ENCODE peak calls at places on chromosome 20, in seven cellular contexts. J is CD8-positive, alpha-beta memory T cell; Q is effector memory CD4-positive, alpha-beta T cell; C is cardiac muscle cell; V is IMR-90; H is BE2C; S is gastrocnemius medialis. F is an unnamed sample.
A peak's percentile ranks its signal among the peaks of the same experiment; 100 is the strongest.

GRCh38 chr20:47774081-47774777 is 11.1 kb downstream of the SULF2 start:
- DNase-seq in S (no peak), Q (no peak), V (no peak), J (no peak), C (no peak), H (peak; percentile 52), F (no peak)

GRCh38 chr20:58237318-58238182 is 9.1 kb upstream of the ANKRD60 start:
- DNase-seq in H (no peak), J (no peak), V (peak; percentile 82), S (no peak), C (peak; percentile 30), Q (no peak), F (no peak)

GRCh38 chr20:63360850-63361497 is at the start of gene CHRNA4:
- DNase-seq in S (no peak), H (no peak), J (no peak), Q (no peak), C (no peak), V (no peak), F (no peak)

GRCh38 chr20:10636326-10636818 is 37.4 kb downstream of the JAG1 start:
- DNase-seq in C (peak; percentile 89), V (peak; percentile 64), Q (no peak), J (no peak), S (no peak), H (no peak), F (no peak)

GRCh38 chr20:15817351-15817750 is 755.9 kb downstream of the KIF16B start:
- DNase-seq in Q (no peak), C (no peak), H (no peak), V (no peak), S (no peak), J (no peak), F (no peak)

GRCh38 chr20:34559311-34560140 is 1.0 kb downstream of the MAP1LC3A start:
- DNase-seq in C (peak; percentile 26), S (peak; percentile 19), Q (no peak), J (peak; percentile 15), H (no peak), V (no peak), F (no peak)

GRCh38 chr20:10060223-10060622 is 25.4 kb downstream of the ANKEF1 start:
- DNase-seq in S (no peak), C (no peak), Q (no peak), J (no peak), H (peak; percentile 65), V (no peak), F (no peak)

GRCh38 chr20:19095762-19096161 is 116.7 kb upstream of the SLC24A3 start:
- DNase-seq in C (no peak), H (no peak), S (no peak), V (no peak), J (no peak), Q (no peak), F (no peak)

GRCh38 chr20:2093200-2093781 is 8.3 kb upstream of the STK35 start:
- DNase-seq in S (no peak), Q (no peak), C (no peak), J (no peak), V (no peak), H (peak; percentile 20), F (no peak)

GRCh38 chr20:12977634-12978394 is 31.0 kb upstream of the SPTLC3 start:
- DNase-seq in C (no peak), S (no peak), J (no peak), Q (no peak), H (no peak), V (no peak), F (no peak)

GRCh38 chr20:2538931-2539330 is 2.6 kb downstream of the TMC2 start:
- DNase-seq in J (no peak), S (no peak), H (no peak), Q (no peak), V (no peak), C (no peak), F (no peak)

GRCh38 chr20:44079291-44079690 is 107.7 kb downstream of the JPH2 start:
- DNase-seq in J (no peak), S (peak; percentile 5), V (no peak), H (no peak), C (no peak), Q (no peak), F (no peak)

GRCh38 chr20:20130399-20130798 is 78.1 kb downstream of the CFAP61 start:
- DNase-seq in C (no peak), H (peak; percentile 31), J (no peak), V (no peak), S (no peak), Q (no peak), F (no peak)

GRCh38 chr20:63241272-63241671 is 5.6 kb downstream of the BIRC7 start:
- DNase-seq in H (no peak), J (no peak), C (no peak), S (no peak), Q (no peak), V (no peak), F (no peak)

GRCh38 chr20:38962898-38963484 is 847 bp downstream of the DHX35 start:
- DNase-seq in S (no peak), V (no peak), J (no peak), Q (no peak), C (no peak), H (no peak), F (no peak)

GRCh38 chr20:1644101-1644962 is 13.2 kb downstream of the SIRPG start:
- DNase-seq in C (no peak), H (no peak), S (no peak), V (no peak), J (no peak), Q (no peak), F (no peak)

GRCh38 chr20:34127787-34128186 is 15.7 kb upstream of the EIF2S2 start:
- DNase-seq in J (no peak), C (no peak), S (no peak), H (no peak), Q (no peak), V (no peak), F (no peak)

GRCh38 chr20:43559588-43559987 is 761 bp downstream of the SGK2 start:
- DNase-seq in V (no peak), H (no peak), J (no peak), S (no peak), Q (no peak), C (no peak), F (no peak)

GRCh38 chr20:19407731-19408130 is 195.3 kb downstream of the SLC24A3 start:
- DNase-seq in H (no peak), Q (no peak), C (no peak), J (no peak), V (no peak), S (no peak), F (no peak)

GRCh38 chr20:9392892-9393857 is 121.2 kb upstream of the LAMP5 start:
- DNase-seq in V (peak; percentile 73), C (peak; percentile 82), Q (no peak), J (no peak), S (peak; percentile 34), H (peak; percentile 70), F (no peak)

GRCh38 chr20:64169089-64169560 is 4.9 kb downstream of the MYT1 start:
- DNase-seq in H (no peak), J (no peak), C (no peak), S (no peak), Q (no peak), V (no peak), F (no peak)

GRCh38 chr20:50450961-50451752 is 59.0 kb upstream of the PTPN1 start:
- DNase-seq in V (peak; percentile 46), S (peak; percentile 58), H (no peak), C (peak; percentile 76), Q (no peak), J (no peak), F (no peak)

GRCh38 chr20:63363013-63363957 is 2.1 kb upstream of the CHRNA4 start:
- DNase-seq in C (no peak), S (no peak), J (no peak), H (no peak), Q (no peak), V (no peak), F (no peak)

GRCh38 chr20:41717464-41717863 is 99.3 kb upstream of the CHD6 start:
- DNase-seq in V (no peak), Q (no peak), S (no peak), C (peak; percentile 44), H (peak; percentile 28), J (no peak), F (no peak)

DNA sequence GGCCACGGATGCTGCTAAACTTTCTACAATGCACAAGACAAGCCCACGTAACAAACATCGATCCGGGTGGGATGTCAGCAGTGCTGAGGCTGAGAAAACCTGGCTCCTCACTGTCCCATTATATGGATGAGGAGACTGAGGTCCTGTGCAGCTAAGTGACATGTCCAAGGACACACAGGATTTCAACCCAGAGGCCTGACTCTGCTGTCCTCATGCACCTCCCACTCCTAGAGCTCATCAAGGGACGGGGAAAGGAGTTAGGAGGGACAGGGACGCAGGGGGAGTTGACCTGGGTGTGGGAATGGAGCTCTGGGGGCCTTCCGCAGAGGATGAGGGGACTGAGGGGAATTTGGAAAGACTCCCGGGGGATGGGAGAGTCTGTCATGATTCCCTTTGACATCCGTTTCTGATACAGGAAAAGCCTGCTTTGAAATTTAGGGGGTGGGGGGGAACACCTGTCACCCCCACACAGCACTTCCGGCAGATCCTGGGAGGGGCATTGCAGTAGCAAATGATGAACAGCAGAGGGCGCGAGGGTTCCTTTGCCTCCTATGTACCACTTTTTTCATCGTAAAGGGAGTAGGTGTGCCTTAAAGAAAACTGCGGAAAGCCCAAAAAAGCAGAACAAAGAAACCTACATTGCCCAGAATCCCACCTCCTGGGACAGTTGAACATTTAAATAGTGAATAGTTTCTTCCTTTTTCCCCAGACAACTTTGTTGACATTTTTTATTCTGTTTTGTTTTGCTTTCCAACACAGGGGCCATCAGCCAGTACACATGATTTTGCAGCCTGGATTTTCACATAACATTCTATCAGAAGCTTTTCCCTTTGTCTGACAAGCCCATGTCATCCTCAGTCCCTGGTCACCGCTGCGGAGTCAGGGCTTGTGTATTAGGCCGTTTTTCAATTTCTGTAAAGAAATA is 48.6 kb downstream of the SLC2A10 start:
- DNase-seq in H (peak; percentile 43), C (peak; percentile 70), Q (no peak), S (no peak), J (peak; percentile 42), V (peak; percentile 60), F (no peak)
- H3K4me3 ChIP-seq in H (no peak overlapping the region), C (no peak overlapping the region), Q (no peak overlapping the region), S (no peak overlapping the region), J (no peak overlapping the region), V (no peak overlapping the region), F (no peak overlapping the region)

GRCh38 chr20:17042122-17042521 is 184.7 kb upstream of the PCSK2 start:
- DNase-seq in Q (no peak), V (no peak), J (no peak), S (no peak), H (no peak), C (no peak), F (no peak)
- H3K4me1 ChIP-seq in Q (no peaks in the 10 kb centered on the region), V (no peaks in the 10 kb centered on the region), J (no peaks in the 10 kb centered on the region), S (no peaks in the 10 kb centered on the region), H (no peaks in the 10 kb centered on the region), C (no peaks in the 10 kb centered on the region), F (no peaks in the 10 kb centered on the region)

GRCh38 chr20:31870703-31871601 is 518 bp downstream of the TTLL9 start:
- DNase-seq in H (no peak), S (no peak), V (no peak), C (no peak), J (no peak), Q (no peak), F (no peak)
- H3K4me3 ChIP-seq in H (peak overlapping the region; percentile 55), S (peak overlapping the region; percentile 52), V (peak overlapping the region; percentile 5), C (peak overlapping the region; percentile 65), J (no peak overlapping the region), Q (peak overlapping the region; percentile 39), F (peak overlapping the region; percentile 77)

DNA sequence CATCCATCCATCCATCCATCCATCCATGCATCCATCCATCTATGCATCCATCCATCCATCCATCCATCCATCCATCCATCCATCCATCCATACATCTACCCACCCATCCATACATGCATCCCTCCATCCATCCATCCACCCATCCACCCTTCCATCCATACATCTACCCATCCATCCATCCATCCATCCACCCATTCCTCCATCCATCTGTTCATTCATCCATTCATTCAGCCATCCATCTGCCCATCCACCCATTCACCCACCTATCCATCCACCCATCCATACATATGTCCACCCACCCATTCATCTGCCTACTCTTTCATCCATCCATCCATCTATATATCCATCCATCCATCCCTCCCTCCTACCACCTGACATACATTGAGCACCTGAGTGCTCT is 70.7 kb upstream of the NNAT start:
- DNase-seq in Q (no peak), J (no peak), V (no peak), S (no peak), H (no peak), C (no peak), F (no peak)
- H3K4me1 ChIP-seq in Q (no peaks in the 10 kb centered on the region), J (no peaks in the 10 kb centered on the region), V (no peaks in the 10 kb centered on the region), S (no peaks in the 10 kb centered on the region), H (no peaks in the 10 kb centered on the region), C (no peaks in the 10 kb centered on the region), F (no peaks in the 10 kb centered on the region)

F was measured in thoracic aorta.